ENCODE peak calls at places on chromosome 11, in five cellular contexts. V is T-cell, Z is AG08396, M is HFF-Myc, T is cardiac fibroblast. L is an unnamed sample.

GRCh38 chr11:64007160-64007628 is 21.0 kb downstream of the OTUB1 start:
- DNase-seq in V (no peak), Z (peak; percentile 79), T (peak; percentile 25), M (no peak), L (peak; percentile 22)

GRCh38 chr11:131691558-131692041 is 321.2 kb downstream of the NTM start:
- DNase-seq in V (no peak), Z (peak; percentile 86), M (no peak), T (peak; percentile 74), L (peak; percentile 20)

GRCh38 chr11:47524200-47524874 is 28.6 kb downstream of the CELF1 start:
- DNase-seq in T (peak; percentile 28), V (peak; percentile 37), M (no peak), Z (peak; percentile 15), L (no peak)

GRCh38 chr11:28835790-28836189 is 727.6 kb downstream of the METTL15 start:
- DNase-seq in M (no peak), T (peak; percentile 73), Z (no peak), V (no peak), L (peak; percentile 89)

GRCh38 chr11:70364745-70365535 is 33.4 kb upstream of the CTTN start:
- DNase-seq in V (peak; percentile 32), M (no peak), Z (no peak), T (no peak), L (no peak)

GRCh38 chr11:117993988-117994741 is 8.0 kb downstream of the IL10RA start:
- DNase-seq in M (no peak), T (no peak), Z (no peak), V (no peak), L (no peak)

GRCh38 chr11:62324738-62325556 is 12.3 kb upstream of the ASRGL1 start:
- DNase-seq in Z (peak; percentile 63), V (peak; percentile 47), M (peak; percentile 15), T (peak; percentile 76), L (peak; percentile 35)

GRCh38 chr11:123180166-123180565 is 14.9 kb downstream of the CLMP start:
- DNase-seq in V (no peak), M (no peak), Z (no peak), T (peak; percentile 55), L (peak; percentile 56)

GRCh38 chr11:46936138-46937110 is at the start of gene CSTPP1:
- DNase-seq in V (peak; percentile 85), Z (peak; percentile 96), T (peak; percentile 95), M (peak; percentile 84), L (peak; percentile 91)

GRCh38 chr11:130785376-130786110 is 130.7 kb downstream of the SNX19 start:
- DNase-seq in M (no peak), V (no peak), Z (no peak), T (peak; percentile 84), L (peak; percentile 82)

GRCh38 chr11:122137081-122137793 is 21.2 kb upstream of the BLID start:
- DNase-seq in M (peak; percentile 75), V (no peak), Z (peak; percentile 30), T (peak; percentile 94), L (peak; percentile 94)

GRCh38 chr11:47778878-47779483 is 11.8 kb upstream of the FNBP4 start:
- DNase-seq in V (no peak), M (no peak), T (no peak), Z (no peak), L (no peak)

GRCh38 chr11:28463826-28464225 is 355.6 kb downstream of the METTL15 start:
- DNase-seq in M (no peak), Z (peak; percentile 69), V (no peak), T (peak; percentile 62), L (peak; percentile 86)

GRCh38 chr11:35116245-35116644 is 22.7 kb upstream of the CD44 start:
- DNase-seq in V (no peak), Z (no peak), M (no peak), T (peak; percentile 54), L (peak; percentile 64)

GRCh38 chr11:66950113-66950535 is 8.1 kb downstream of the PC start:
- DNase-seq in Z (peak; percentile 79), M (no peak), T (peak; percentile 90), V (no peak), L (peak; percentile 75)

GRCh38 chr11:81010631-81011030 is 1569.8 kb upstream of the TENM4 start:
- DNase-seq in M (no peak), V (no peak), Z (no peak), T (no peak), L (no peak)

GRCh38 chr11:39990413-39990812 is 1469.0 kb downstream of the LRRC4C start:
- DNase-seq in Z (no peak), V (no peak), T (no peak), M (no peak), L (no peak)

GRCh38 chr11:75403037-75403436 is 3.7 kb downstream of the RPS3 start:
- DNase-seq in Z (no peak), V (no peak), M (no peak), T (no peak), L (no peak)

GRCh38 chr11:33844236-33844635 is 47.6 kb downstream of the LMO2 start:
- DNase-seq in M (no peak), T (no peak), Z (no peak), V (no peak), L (no peak)

GRCh38 chr11:66492161-66492865 is 12.1 kb downstream of the DPP3 start:
- DNase-seq in T (no peak), M (no peak), V (no peak), Z (no peak), L (peak; percentile 64)

GRCh38 chr11:17063171-17064002 is 14.1 kb downstream of the RPS13 start:
- DNase-seq in V (no peak), T (peak; percentile 73), Z (peak; percentile 69), M (no peak), L (peak; percentile 28)

GRCh38 chr11:18313985-18314763 is 7.8 kb downstream of the HPS5 start:
- DNase-seq in M (no peak), Z (no peak), T (peak; percentile 69), V (no peak), L (peak; percentile 15)

GRCh38 chr11:45305874-45306623 is 19.9 kb upstream of the SYT13 start:
- DNase-seq in T (no peak), Z (no peak), M (no peak), V (no peak), L (no peak)

GRCh38 chr11:108733479-108734116 is 68.7 kb downstream of the DDX10 start:
- DNase-seq in M (peak; percentile 50), T (peak; percentile 72), Z (no peak), V (no peak), L (peak; percentile 84)

GRCh38 chr11:93073026-93073425 is 103.6 kb downstream of the MTNR1B start:
- DNase-seq in V (no peak), T (no peak), Z (no peak), M (no peak), L (no peak)

GRCh38 chr11:108895579-108896480 is 231.0 kb downstream of the DDX10 start:
- DNase-seq in V (no peak), M (peak; percentile 53), T (peak; percentile 71), Z (no peak), L (peak; percentile 69)

GRCh38 chr11:134034496-134035381 is 34.1 kb upstream of the JAM3 start:
- DNase-seq in V (no peak), T (no peak), Z (no peak), M (no peak), L (peak; percentile 22)

GRCh38 chr11:31645747-31646146 is 136.2 kb downstream of the ELP4 start:
- DNase-seq in M (peak; percentile 49), T (peak; percentile 94), Z (peak; percentile 47), V (no peak), L (peak; percentile 95)

GRCh38 chr11:95641506-95641905 is 148.1 kb downstream of the FAM76B start:
- DNase-seq in Z (no peak), M (no peak), V (peak; percentile 57), T (peak; percentile 2), L (no peak)

GRCh38 chr11:97772696-97773095 is 1248.1 kb upstream of the CNTN5 start:
- DNase-seq in Z (no peak), M (no peak), T (peak; percentile 42), V (no peak), L (no peak)

GRCh38 chr11:73640567-73640966 is 5.8 kb upstream of the PLEKHB1 start:
- DNase-seq in Z (no peak), M (no peak), V (no peak), T (no peak), L (no peak)

GRCh38 chr11:86495341-86495740 is 120.7 kb downstream of the CCDC81 start:
- DNase-seq in M (no peak), Z (no peak), V (no peak), T (no peak), L (no peak)

GRCh38 chr11:43516316-43516820 is 157.6 kb downstream of the TTC17 start:
- DNase-seq in V (no peak), M (no peak), Z (no peak), T (no peak), L (no peak)

GRCh38 chr11:26573896-26574295 is 1.8 kb upstream of the MUC15 start:
- DNase-seq in T (no peak), M (no peak), V (no peak), Z (no peak), L (no peak)

GRCh38 chr11:99370557-99371200 is 349.9 kb downstream of the CNTN5 start:
- DNase-seq in Z (peak; percentile 14), T (peak; percentile 73), M (no peak), V (no peak), L (peak; percentile 88)

GRCh38 chr11:70159612-70160570 is 43.2 kb upstream of the FADD start:
- DNase-seq in M (no peak), Z (peak; percentile 80), T (no peak), V (no peak), L (peak; percentile 8)

GRCh38 chr11:2927851-2928604 is 1.2 kb downstream of the PHLDA2 start:
- DNase-seq in T (peak; percentile 55), V (no peak), Z (peak; percentile 73), M (no peak), L (peak; percentile 48)

GRCh38 chr11:19199037-19199436 is 2.7 kb downstream of the CSRP3 start:
- DNase-seq in Z (no peak), M (no peak), T (no peak), V (no peak), L (no peak)